ENCODE peak calls at places on chromosomes 4 and X, in eight cellular contexts. U is upper lobe of right lung, Z is cardiac muscle cell, W is body of pancreas, S is GM23338, X is tibial nerve, C is astrocyte of the cerebellum, Q is AG09309. O is an unnamed sample.

GRCh38 chrX:111823068-111823467 is 52.9 kb upstream of the TRPC5OS start:
- DNase-seq in C (no peak), Q (no peak), S (peak), X (no peak), U (no peak), W (no peak), Z (peak), O (no peak)

GRCh38 chrX:46912673-46913491 is 661 bp downstream of the JADE3 start:
- DNase-seq in Q (no peak), U (peak), Z (peak), S (peak), C (no peak), W (peak), X (no peak), O (peak)

GRCh38 chr4:165096776-165097175 is 15.9 kb downstream of the TMEM192 start:
- DNase-seq in Q (peak), S (peak), X (no peak), Z (peak), W (no peak), C (no peak), U (no peak), O (peak)

GRCh38 chr4:151866266-151866918 is 105.6 kb upstream of the GATB start:
- DNase-seq in X (no peak), Z (no peak), S (no peak), W (no peak), Q (peak), C (peak), U (no peak), O (peak)

GRCh38 chrX:147498796-147499195 is 412.9 kb upstream of the FMR1 start:
- DNase-seq in Q (no peak), S (peak), Z (no peak), X (no peak), U (no peak), W (no peak), C (no peak), O (no peak)

GRCh38 chr4:119172223-119172622 is 36.6 kb downstream of the MYOZ2 start:
- DNase-seq in C (no peak), Q (no peak), S (no peak), W (no peak), X (no peak), Z (no peak), U (no peak), O (no peak)

GRCh38 chr4:3241905-3242304 is 7.1 kb upstream of the MSANTD1 start:
- DNase-seq in Z (no peak), S (no peak), X (no peak), C (no peak), U (no peak), W (no peak), Q (no peak), O (no peak)

GRCh38 chrX:37912797-37913196 is 65.4 kb upstream of the DYNLT3 start:
- DNase-seq in U (no peak), W (no peak), C (no peak), Q (no peak), X (no peak), Z (no peak), S (no peak), O (no peak)

GRCh38 chr4:114601304-114602052 is 2.9 kb downstream of the UGT8 start:
- DNase-seq in Q (no peak), U (no peak), Z (no peak), C (no peak), X (no peak), S (no peak), W (no peak), O (no peak)

GRCh38 chr4:69748176-69748575 is 12.2 kb downstream of the SULT1B1 start:
- DNase-seq in S (no peak), Q (no peak), W (no peak), C (no peak), U (no peak), X (no peak), Z (no peak), O (no peak)

GRCh38 chr4:87270144-87270543 is 49.7 kb upstream of the KLHL8 start:
- DNase-seq in S (peak), U (no peak), X (no peak), C (peak), Q (peak), Z (peak), W (peak), O (peak)

GRCh38 chrX:2690856-2691542 is at the start of gene CD99:
- DNase-seq in C (no peak), U (peak), X (peak), S (peak), Z (peak), Q (no peak), W (peak), O (peak)

GRCh38 chr4:165945991-165946390 is 73.0 kb downstream of the TLL1 start:
- DNase-seq in Z (peak), C (no peak), X (no peak), U (no peak), W (no peak), Q (no peak), S (no peak), O (no peak)

GRCh38 chrX:7925867-7926472 is 1.2 kb downstream of the PNPLA4 start:
- DNase-seq in X (peak), Z (peak), C (peak), S (peak), Q (peak), U (peak), W (peak), O (peak)

GRCh38 chr4:15778191-15778741 is at the start of gene CD38:
- DNase-seq in X (no peak), C (no peak), W (no peak), U (peak), Q (no peak), Z (peak), S (peak), O (peak)

GRCh38 chrX:56219702-56220101 is 12.5 kb upstream of the KLF8 start:
- DNase-seq in W (no peak), X (no peak), Z (no peak), C (no peak), Q (no peak), S (peak), U (no peak), O (peak)

GRCh38 chr4:23779839-23780238 is 110.0 kb downstream of the PPARGC1A start:
- DNase-seq in X (no peak), S (no peak), U (no peak), Q (no peak), C (no peak), Z (no peak), W (no peak), O (no peak)

GRCh38 chr4:15327311-15328298 is 100.2 kb upstream of the C1QTNF7 start:
- DNase-seq in Z (no peak), X (peak), U (no peak), W (no peak), S (no peak), Q (peak), C (peak), O (no peak)

GRCh38 chr4:172760512-172760911 is 408.1 kb upstream of the GALNT7 start:
- DNase-seq in U (no peak), S (no peak), Z (no peak), C (no peak), Q (no peak), X (no peak), W (no peak), O (no peak)

GRCh38 chrX:19342331-19342906 is 1.3 kb upstream of the PDHA1 start:
- DNase-seq in X (no peak), C (no peak), U (no peak), Z (peak), Q (no peak), S (no peak), W (no peak), O (no peak)

GRCh38 chrX:149950681-149951080 is 12.4 kb upstream of the EOLA2 start:
- DNase-seq in X (peak), Q (peak), W (no peak), U (no peak), Z (peak), S (peak), C (peak), O (peak)

GRCh38 chr4:22170353-22170752 is 221.8 kb upstream of the KCNIP4 start:
- DNase-seq in X (no peak), Z (no peak), U (no peak), W (no peak), S (no peak), C (peak), Q (peak), O (no peak)

GRCh38 chr4:141933978-141934377 is 297.6 kb downstream of the IL15 start:
- DNase-seq in X (no peak), W (no peak), C (no peak), Z (no peak), U (no peak), Q (no peak), S (no peak), O (no peak)

GRCh38 chr4:145279122-145279960 is 99.0 kb upstream of the OTUD4 start:
- DNase-seq in S (no peak), Q (peak), X (no peak), W (no peak), Z (peak), C (no peak), U (no peak), O (no peak)

GRCh38 chr4:159368320-159368719 is 265.4 kb downstream of the RAPGEF2 start:
- DNase-seq in Q (no peak), S (no peak), W (no peak), C (no peak), X (no peak), U (no peak), Z (no peak), O (no peak)

GRCh38 chrX:23503835-23504539 is 163.3 kb upstream of the PRDX4 start:
- DNase-seq in U (peak), C (peak), W (peak), Z (peak), S (peak), X (peak), Q (peak), O (no peak)

GRCh38 chrX:48937065-48937907 is 18.5 kb upstream of the PIM2 start:
- DNase-seq in Q (no peak), X (peak), Z (peak), U (peak), W (no peak), C (peak), S (peak), O (peak)
- H3K4me3 ChIP-seq in Q (no peak), X (no peak), Z (no peak), U (no peak), W (no peak), C (no peak), S (peak), O (peak)

GRCh38 chr4:10587697-10588096 is 96.9 kb downstream of the CLNK start:
- DNase-seq in U (no peak), S (no peak), X (no peak), C (no peak), W (no peak), Z (no peak), Q (no peak), O (peak)

GRCh38 chr4:10593130-10593529 is 91.4 kb downstream of the CLNK start:
- DNase-seq in U (no peak), X (no peak), S (peak), C (no peak), Q (no peak), Z (no peak), W (no peak), O (no peak)

GRCh38 chr4:10589808-10590207 is 94.8 kb downstream of the CLNK start:
- DNase-seq in Z (no peak), X (no peak), C (no peak), U (no peak), W (no peak), Q (no peak), S (no peak), O (peak)

GRCh38 chr4:10589308-10589707 is 95.3 kb downstream of the CLNK start:
- DNase-seq in U (no peak), S (peak), Q (no peak), Z (no peak), C (no peak), W (no peak), X (no peak), O (no peak)

GRCh38 chr4:10590896-10591295 is 93.7 kb downstream of the CLNK start:
- DNase-seq in U (no peak), W (no peak), Z (no peak), C (no peak), Q (no peak), S (no peak), X (no peak), O (no peak)
- H3K4me3 ChIP-seq in U (no peak), W (no peak), Z (no peak), C (no peak), Q (no peak), S (no peak), X (no peak), O (no peak)

DNA sequence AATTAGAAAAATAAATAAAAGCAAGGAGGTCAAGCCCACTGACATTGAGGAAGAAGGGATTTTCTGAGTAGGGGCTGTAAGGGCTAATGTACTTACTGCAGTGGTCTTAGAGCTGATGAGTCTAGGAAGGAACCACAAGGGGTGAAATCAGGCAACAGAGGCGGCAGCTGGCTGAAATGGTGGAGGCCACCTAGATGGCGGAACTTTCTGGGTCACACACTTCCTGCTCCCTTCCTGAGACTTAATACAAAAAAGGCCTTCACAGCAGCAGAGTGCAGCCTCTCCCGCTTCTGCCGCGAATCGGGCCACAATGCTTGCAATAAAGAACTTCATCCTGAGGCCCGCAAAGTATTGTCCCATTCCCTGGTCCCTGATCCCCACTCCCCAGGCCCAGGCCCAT is 15.4 kb downstream of the SNX12 start:
- DNase-seq in C (no peak), U (no peak), Q (no peak), Z (no peak), S (peak), W (no peak), X (no peak), O (no peak)
- H3K4me3 ChIP-seq in C (peak), U (no peak), Q (no peak), Z (peak), S (peak), W (no peak), X (no peak), O (no peak)

GRCh38 chr4:131093303-131093702 is 1997.4 kb downstream of the C4orf33 start:
- DNase-seq in Z (no peak), U (no peak), C (no peak), Q (no peak), S (no peak), X (no peak), W (no peak), O (no peak)

DNA sequence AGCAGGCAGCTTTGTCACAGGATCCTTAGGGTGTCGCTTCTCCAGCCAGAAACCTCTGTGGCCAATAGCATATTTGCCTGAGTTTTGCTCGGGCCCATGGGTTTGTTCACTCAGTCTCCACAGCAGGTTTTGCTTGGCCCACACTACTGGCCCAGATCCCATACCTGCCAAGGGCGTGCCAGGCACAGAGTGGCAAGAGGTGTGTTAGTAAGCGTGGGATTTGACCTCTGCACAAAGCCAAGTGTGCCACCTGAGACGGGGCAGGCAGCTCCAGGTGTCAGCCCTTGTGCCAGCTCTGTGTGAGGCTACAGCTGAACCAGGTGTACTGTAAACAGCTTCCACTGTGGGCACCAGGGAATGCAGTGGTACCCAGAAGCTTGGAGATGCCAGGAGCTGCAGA is 2003.0 kb downstream of the C4orf33 start:
- DNase-seq in C (no peak), U (no peak), Q (no peak), X (no peak), S (no peak), Z (no peak), W (peak), O (no peak)
- H3K4me3 ChIP-seq in C (no peak), U (no peak), Q (no peak), X (no peak), S (no peak), Z (no peak), W (no peak), O (no peak)

GRCh38 chr4:101126044-101126443 is 221.3 kb downstream of the PPP3CA start:
- DNase-seq in Q (peak), X (no peak), Z (no peak), C (no peak), S (no peak), U (no peak), W (no peak), O (no peak)
- H3K4me3 ChIP-seq in Q (no peak), X (no peak), Z (no peak), C (no peak), S (no peak), U (no peak), W (no peak), O (no peak)

GRCh38 chrX:11438380-11438723 is 145.1 kb downstream of the AMELX start:
- DNase-seq in Q (no peak), C (no peak), X (no peak), S (no peak), U (no peak), Z (no peak), W (no peak), O (no peak)
- H3K4me3 ChIP-seq in Q (no peak), C (no peak), X (no peak), S (no peak), U (no peak), Z (no peak), W (no peak), O (no peak)

DNA sequence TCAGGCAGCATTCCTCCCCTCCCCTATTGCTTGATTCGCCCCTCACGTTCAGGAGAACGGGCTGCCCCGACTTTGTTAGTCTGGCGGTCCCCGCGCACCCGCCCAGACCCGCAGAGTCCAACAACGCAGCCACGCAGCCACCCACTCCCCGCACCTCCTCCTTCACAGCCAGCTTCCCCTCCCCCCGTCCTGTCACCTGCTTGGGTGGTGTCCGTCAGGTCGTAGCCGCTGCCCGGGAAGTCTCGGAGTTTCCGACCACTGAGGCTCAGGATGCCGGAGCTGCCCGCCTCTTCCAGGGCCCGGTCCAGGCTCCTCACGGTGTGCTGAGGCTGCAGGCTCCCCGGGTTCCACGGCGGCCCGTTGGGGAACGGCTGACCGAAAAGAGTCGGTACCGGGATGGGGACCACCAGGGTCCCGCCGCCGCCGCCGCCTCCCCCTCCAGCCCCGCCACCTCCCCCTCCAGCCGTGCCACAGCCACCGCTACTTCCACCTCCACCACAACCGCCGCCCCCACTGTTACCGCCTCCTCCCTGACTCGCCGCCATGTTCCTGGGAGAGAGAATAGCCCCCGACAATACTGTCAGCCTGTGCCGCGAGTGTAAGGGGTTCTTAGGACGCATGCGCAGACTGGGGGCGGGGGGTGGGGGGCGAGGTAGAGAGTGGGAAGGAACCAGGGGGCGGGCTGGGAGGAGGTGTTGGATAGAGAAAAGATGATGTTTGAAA is at the start of gene LRCH2:
- DNase-seq in Z (peak), C (peak), W (peak), X (peak), U (peak), S (peak), Q (no peak), O (no peak)
- H3K4me3 ChIP-seq in Z (peak), C (peak), W (no peak), X (peak), U (peak), S (peak), Q (peak), O (no peak)

GRCh38 chrX:136146614-136147319 is 566 bp upstream of the FHL1 start:
- DNase-seq in W (no peak), C (no peak), Z (peak), Q (no peak), U (no peak), S (peak), X (no peak), O (no peak)

GRCh38 chrX:136147966-136148365 is 633 bp downstream of the FHL1 start:
- DNase-seq in S (peak), C (no peak), U (no peak), X (no peak), Q (no peak), W (peak), Z (no peak), O (no peak)

GRCh38 chrX:136147320-136147901 is at the start of gene FHL1:
- DNase-seq in Q (no peak), X (peak), W (peak), Z (peak), S (peak), C (no peak), U (peak), O (no peak)

GRCh38 chrX:136143714-136144113 is 3.6 kb upstream of the FHL1 start:
- DNase-seq in X (no peak), Z (no peak), S (no peak), C (no peak), U (no peak), Q (no peak), W (no peak), O (no peak)

DNA sequence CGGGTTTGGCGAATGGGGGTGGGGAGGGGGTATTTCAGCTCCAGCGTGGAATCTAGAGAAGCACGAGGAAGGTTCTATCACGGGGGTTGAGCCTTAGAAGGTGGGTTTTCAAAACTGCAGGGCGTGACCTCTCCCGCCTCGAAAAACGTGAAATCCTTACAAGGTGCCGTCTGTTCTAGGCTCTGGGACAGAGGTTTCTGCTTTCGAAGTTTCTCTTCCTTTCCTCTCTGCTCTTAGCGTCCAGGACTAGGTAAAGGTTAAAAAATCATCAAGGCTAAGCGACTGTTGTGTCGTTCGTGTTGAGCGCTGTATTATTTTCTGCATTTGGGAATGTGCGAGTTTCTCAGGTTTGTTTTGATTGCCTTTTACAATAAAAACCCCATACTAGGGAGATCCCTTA is 1.1 kb downstream of the FHL1 start:
- DNase-seq in Q (no peak), C (no peak), U (no peak), S (peak), W (no peak), Z (no peak), X (no peak), O (no peak)
- H3K4me3 ChIP-seq in Q (peak), C (peak), U (peak), S (peak), W (no peak), Z (peak), X (peak), O (no peak)

O was measured in Jurkat, Clone E6-1.